ENCODE peak calls at places on chromosomes 2 and 18, in nine cellular contexts. M is GM12891; E is EH; I is activated gamma-delta T cell treated with anti-CD3 and anti-CD28 coated beads, Interleukin-2, amount 50 U/mL, for 16 hours; Q is A549; H is osteocyte; L is activated T-cell treated with anti-CD3 and anti-CD28 coated beads for 1 hour; B is HFFc6; R is stimulated activated CD8-positive, alpha-beta memory T cell treated with anti-CD3 and anti-CD28 coated beads, Interleukin-7, amount 100 ng/mL, for 1 hour. J is an unnamed sample.

GRCh38 chr2:19887508-19887907 is 14.3 kb downstream of the TTC32 start:
- DNase-seq in Q (no peak), E (no peak), I (no peak), H (no peak), M (no peak), L (no peak), B (no peak), R (no peak), J (no peak)

GRCh38 chr2:69190743-69191425 is 177.9 kb downstream of the ANTXR1 start:
- DNase-seq in R (no peak), I (no peak), L (no peak), E (no peak), Q (no peak), B (no peak), H (no peak), M (no peak), J (no peak)

GRCh38 chr2:23599006-23599405 is 214.0 kb downstream of the KLHL29 start:
- DNase-seq in M (no peak), Q (no peak), R (no peak), I (no peak), E (no peak), H (no peak), B (no peak), L (no peak), J (no peak)

GRCh38 chr2:212242739-212243138 is 295.9 kb downstream of the ERBB4 start:
- DNase-seq in H (no peak), B (no peak), M (no peak), R (no peak), E (no peak), L (no peak), I (no peak), Q (no peak), J (no peak)

GRCh38 chr2:33505966-33506365 is 29.5 kb downstream of the RASGRP3 start:
- DNase-seq in M (no peak), E (no peak), I (no peak), R (no peak), L (no peak), Q (no peak), B (no peak), H (no peak), J (no peak)

GRCh38 chr2:95297088-95297487 is at the start of gene KCNIP3:
- DNase-seq in L (no peak), B (no peak), E (no peak), R (no peak), H (no peak), Q (no peak), M (no peak), I (no peak), J (no peak)

GRCh38 chr2:128371648-128372345 is 53.1 kb upstream of the HS6ST1 start:
- DNase-seq in R (no peak), E (no peak), H (no peak), L (no peak), I (no peak), M (no peak), B (no peak), Q (no peak), J (no peak)

GRCh38 chr2:179488563-179488962 is 223.9 kb upstream of the SESTD1 start:
- DNase-seq in H (no peak), R (no peak), B (no peak), L (no peak), I (no peak), Q (no peak), E (no peak), M (no peak), J (no peak)

GRCh38 chr2:12718662-12719399 is 2.1 kb downstream of the TRIB2 start:
- DNase-seq in B (no peak), E (peak), M (no peak), Q (no peak), I (peak), L (peak), R (no peak), H (peak), J (no peak)

GRCh38 chr2:163345795-163346573 is 389.8 kb downstream of the FIGN start:
- DNase-seq in I (no peak), E (peak), M (no peak), H (no peak), R (no peak), Q (peak), B (peak), L (no peak), J (no peak)

GRCh38 chr2:66013456-66013855 is 421.5 kb upstream of the MEIS1 start:
- DNase-seq in M (no peak), I (no peak), R (no peak), L (no peak), B (no peak), H (no peak), Q (no peak), E (peak), J (no peak)

GRCh38 chr2:101775636-101776035 is 78.1 kb downstream of the MAP4K4 start:
- DNase-seq in M (no peak), H (no peak), R (no peak), E (no peak), L (no peak), I (no peak), Q (no peak), B (no peak), J (no peak)

GRCh38 chr2:160876765-160877164 is 283.5 kb upstream of the TANK start:
- DNase-seq in L (no peak), B (no peak), H (no peak), Q (no peak), M (no peak), I (no peak), R (no peak), E (peak), J (no peak)

GRCh38 chr2:44250376-44250775 is 24.9 kb upstream of the SLC3A1 start:
- DNase-seq in B (no peak), H (no peak), L (no peak), I (no peak), M (no peak), Q (no peak), R (no peak), E (no peak), J (no peak)

GRCh38 chr18:40079786-40080185 is 1875.2 kb upstream of the PIK3C3 start:
- DNase-seq in E (no peak), L (no peak), M (no peak), Q (no peak), R (no peak), I (no peak), H (no peak), B (no peak), J (no peak)

GRCh38 chr2:207337234-207338219 is 171.8 kb upstream of the KLF7 start:
- DNase-seq in L (no peak), H (no peak), E (peak), I (no peak), B (no peak), R (no peak), M (no peak), Q (peak), J (no peak)

GRCh38 chr2:160943429-160943828 is 216.8 kb upstream of the TANK start:
- DNase-seq in M (no peak), R (no peak), E (no peak), B (no peak), H (no peak), L (no peak), Q (no peak), I (no peak), J (no peak)

GRCh38 chr2:47050762-47051161 is 104.3 kb downstream of the STPG4 start:
- DNase-seq in Q (no peak), R (no peak), E (no peak), B (no peak), M (no peak), H (no peak), L (no peak), I (no peak), J (no peak)

GRCh38 chr2:113248997-113249770 is 29.5 kb downstream of the PAX8 start:
- DNase-seq in I (peak), Q (peak), H (peak), L (peak), R (peak), E (peak), B (peak), M (peak), J (peak)

GRCh38 chr18:811192-812122 is 585 bp downstream of the YES1 start:
- DNase-seq in H (no peak), B (peak), L (no peak), I (no peak), E (peak), R (no peak), Q (peak), M (no peak), J (no peak)

GRCh38 chr2:1986598-1986997 is 242.3 kb upstream of the PXDN start:
- DNase-seq in E (no peak), B (no peak), L (no peak), I (no peak), M (no peak), H (peak), R (no peak), Q (no peak), J (no peak)

GRCh38 chr2:236702693-236703092 is 133.1 kb downstream of the ACKR3 start:
- DNase-seq in M (no peak), H (no peak), R (no peak), E (no peak), L (no peak), Q (no peak), I (no peak), B (no peak), J (no peak)

J was measured in GM12892.